ENCODE peak calls at places on chromosome X, in four cellular contexts. K, Y, J and I are unnamed samples.

GRCh38 chrX:41984628-41985027 is 61.3 kb upstream of the CASK start:
- DNase-seq in K (no peak), Y (no peak), J (no peak), I (peak; percentile 48)

GRCh38 chrX:148501121-148502066 is 977 bp downstream of the AFF2 start:
- DNase-seq in K (peak; percentile 1), Y (no peak), J (no peak), I (peak; percentile 6)

GRCh38 chrX:140765043-140765784 is 55.7 kb downstream of the LINC00632 start:
- DNase-seq in K (no peak), Y (no peak), J (no peak), I (no peak)

GRCh38 chrX:154431321-154431720 is 2.8 kb downstream of the ATP6AP1 start:
- DNase-seq in K (no peak), Y (no peak), J (no peak), I (no peak)

GRCh38 chrX:78658851-78659744 is at the start of gene RTL3:
- DNase-seq in K (no peak), Y (no peak), J (no peak), I (no peak)

GRCh38 chrX:83508006-83508405 is at the start of gene POU3F4:
- DNase-seq in K (no peak), Y (no peak), J (no peak), I (no peak)

GRCh38 chrX:101078716-101079115 is at the start of gene TMEM35A:
- DNase-seq in K (no peak), Y (no peak), J (no peak), I (no peak)

GRCh38 chrX:108310511-108310910 is 127.7 kb downstream of the COL4A6 start:
- DNase-seq in K (no peak), Y (no peak), J (no peak), I (no peak)

GRCh38 chrX:136635235-136635634 is 12.7 kb upstream of the CD40LG start:
- DNase-seq in K (no peak), Y (no peak), J (no peak), I (no peak)

GRCh38 chrX:20372533-20372932 is 105.8 kb upstream of the RPS6KA3 start:
- DNase-seq in K (no peak), Y (no peak), J (no peak), I (peak; percentile 8)

GRCh38 chrX:3697701-3698279 is 15.7 kb downstream of the PRKX start:
- DNase-seq in K (no peak), Y (no peak), J (no peak), I (peak; percentile 57)

GRCh38 chrX:18938710-18939109 is 45.2 kb downstream of the PHKA2 start:
- DNase-seq in K (no peak), Y (no peak), J (no peak), I (no peak)

GRCh38 chrX:19721726-19722370 is 165.6 kb downstream of the SH3KBP1 start:
- DNase-seq in K (no peak), Y (no peak), J (peak; percentile 37), I (no peak)

GRCh38 chrX:101659601-101660063 is at the start of gene ARMCX2:
- DNase-seq in K (no peak), Y (no peak), J (peak; percentile 38), I (no peak)